ENCODE peak calls at places on chromosomes 2 and 18, in six cellular contexts. D is EL, A is nephron progenitor cell, G is NCI-H1092 treated with DMSO at 0.1 percent for 48 hours, H is sciatic nerve, O is C1 segment of cervical spinal cord. M is an unnamed sample.
A peak's percentile ranks its signal among the peaks of the same experiment; 100 is the strongest.

GRCh38 chr18:24514439-24514838 is 54.0 kb downstream of the HRH4 start:
- DNase-seq in D (peak; percentile 78), H (no peak), G (no peak), A (no peak), O (no peak), M (no peak)

GRCh38 chr2:42809131-42809875 is 16.9 kb upstream of the HAAO start:
- DNase-seq in G (peak; percentile 58), A (no peak), D (no peak), O (no peak), H (no peak), M (no peak)

GRCh38 chr2:74418312-74418711 is 3.1 kb downstream of the C2orf81 start:
- DNase-seq in D (no peak), H (no peak), A (no peak), O (no peak), G (no peak), M (no peak)

GRCh38 chr18:47928466-47928865 is 2.0 kb downstream of the SMAD2 start:
- DNase-seq in D (no peak), H (no peak), A (no peak), O (no peak), G (no peak), M (no peak)

GRCh38 chr2:231800493-231801091 is 14.3 kb downstream of the COPS7B start:
- DNase-seq in G (no peak), H (no peak), O (no peak), A (peak; percentile 70), D (peak; percentile 37), M (no peak)

GRCh38 chr18:61653823-61654551 is 238.8 kb downstream of the RNF152 start:
- DNase-seq in H (no peak), G (no peak), D (no peak), A (no peak), O (no peak), M (no peak)

GRCh38 chr2:189178007-189178406 is 1.6 kb downstream of the COL5A2 start:
- DNase-seq in A (no peak), O (no peak), D (no peak), G (no peak), H (no peak), M (no peak)

GRCh38 chr2:235234711-235235110 is 259.1 kb upstream of the AGAP1 start:
- DNase-seq in D (no peak), H (no peak), G (no peak), A (no peak), O (no peak), M (no peak)

GRCh38 chr2:157508676-157509075 is 64.8 kb upstream of the CYTIP start:
- DNase-seq in G (no peak), H (no peak), O (no peak), A (no peak), D (no peak), M (no peak)

GRCh38 chr2:3340144-3340543 is 37.5 kb downstream of the EIPR1 start:
- DNase-seq in D (no peak), H (no peak), O (no peak), G (no peak), A (no peak), M (peak; percentile 25)

GRCh38 chr18:48741866-48742265 is 203.0 kb downstream of the CTIF start:
- DNase-seq in G (no peak), D (no peak), A (no peak), H (no peak), O (no peak), M (no peak)

GRCh38 chr18:57004366-57005121 is 142.3 kb upstream of the BOD1L2 start:
- DNase-seq in D (peak; percentile 54), O (no peak), G (peak; percentile 29), A (no peak), H (no peak), M (no peak)

GRCh38 chr2:72457801-72458516 is 310.3 kb upstream of the CYP26B1 start:
- DNase-seq in O (no peak), D (peak; percentile 73), G (no peak), H (no peak), A (no peak), M (no peak)

GRCh38 chr2:178268435-178268834 is 74.1 kb downstream of the OSBPL6 start:
- DNase-seq in G (no peak), O (no peak), D (no peak), H (no peak), A (no peak), M (no peak)

GRCh38 chr2:30656079-30656478 is 151.2 kb downstream of the CAPN13 start:
- DNase-seq in G (no peak), H (no peak), D (peak; percentile 56), O (no peak), A (no peak), M (no peak)

GRCh38 chr2:159651884-159652283 is 35.5 kb upstream of the BAZ2B start:
- DNase-seq in D (no peak), O (no peak), G (no peak), H (no peak), A (no peak), M (no peak)

GRCh38 chr2:162233197-162233596 is 10.0 kb downstream of the FAP start:
- DNase-seq in O (no peak), D (peak; percentile 87), G (no peak), A (no peak), H (no peak), M (no peak)

GRCh38 chr18:57249896-57250295 is 102.5 kb upstream of the ST8SIA3 start:
- DNase-seq in A (no peak), O (no peak), H (no peak), G (no peak), D (no peak), M (no peak)

GRCh38 chr2:190835303-190835930 is 45.2 kb upstream of the GLS start:
- DNase-seq in D (peak; percentile 91), G (no peak), O (no peak), H (no peak), A (no peak), M (no peak)

GRCh38 chr2:172085460-172086159 is at the start of gene DLX1:
- DNase-seq in H (no peak), D (no peak), O (no peak), A (no peak), G (peak; percentile 68), M (no peak)

GRCh38 chr2:18949871-18950597 is 360.7 kb upstream of the NT5C1B start:
- DNase-seq in A (no peak), H (no peak), G (no peak), O (no peak), D (peak; percentile 81), M (no peak)

GRCh38 chr2:168149431-168149830 is 98.0 kb downstream of the STK39 start:
- DNase-seq in O (no peak), G (no peak), D (no peak), A (no peak), H (no peak), M (no peak)

GRCh38 chr2:112728384-112729175 is 7.8 kb downstream of the NT5DC4 start:
- DNase-seq in A (no peak), H (no peak), G (peak; percentile 7), O (no peak), D (no peak), M (no peak)

GRCh38 chr2:5491486-5491885 is 200.7 kb upstream of the SOX11 start:
- DNase-seq in D (no peak), H (no peak), O (no peak), A (no peak), G (no peak), M (no peak)

GRCh38 chr2:105422801-105423200 is 23.9 kb upstream of the FHL2 start:
- DNase-seq in A (no peak), O (no peak), H (no peak), G (no peak), D (no peak), M (no peak)

GRCh38 chr2:198546091-198546490 is 741.7 kb downstream of the PLCL1 start:
- DNase-seq in D (no peak), G (peak; percentile 12), H (no peak), O (no peak), A (no peak), M (no peak)

GRCh38 chr18:25814841-25815458 is 275.5 kb downstream of the SS18 start:
- DNase-seq in A (no peak), D (no peak), O (no peak), H (no peak), G (no peak), M (no peak)

GRCh38 chr2:11406492-11407381 is 59.2 kb downstream of the E2F6 start:
- DNase-seq in O (no peak), H (no peak), A (no peak), G (no peak), D (peak; percentile 74), M (no peak)

GRCh38 chr2:199862779-199863178 is 11.8 kb upstream of the FTCDNL1 start:
- DNase-seq in G (no peak), H (no peak), O (no peak), D (peak; percentile 2), A (no peak), M (no peak)

GRCh38 chr2:19225931-19226330 is 132.5 kb downstream of the OSR1 start:
- DNase-seq in H (no peak), A (no peak), D (no peak), G (no peak), O (no peak), M (no peak)

GRCh38 chr2:167289651-167290410 is 401.6 kb downstream of the XIRP2 start:
- DNase-seq in O (no peak), D (peak; percentile 12), A (no peak), H (no peak), G (no peak), M (no peak)

M was measured in RWPE2.